ENCODE peak calls at places on chromosomes 1 and 21, in ten cellular contexts. N is suprapubic skin; W is cardiac muscle cell; I is astrocyte; U is gastrocnemius medialis; M is CD8-positive, alpha-beta T cell; C is transverse colon; J is ascending aorta; B is PC-3; O is left ventricle myocardium inferior. Z is an unnamed sample.
A peak's percentile ranks its signal among the peaks of the same experiment; 100 is the strongest.

GRCh38 chr21:40351006-40351405 is 483.8 kb downstream of the PCP4 start:
- DNase-seq in N (no peak), W (no peak), I (no peak), U (no peak), M (no peak), C (no peak), J (no peak), B (no peak), O (no peak), Z (no peak)

GRCh38 chr1:153793973-153794615 is 18.9 kb downstream of the SLC27A3 start:
- DNase-seq in N (peak; percentile 64), W (no peak), I (no peak), U (peak; percentile 11), M (no peak), C (no peak), J (no peak), B (no peak), O (no peak), Z (no peak)

GRCh38 chr1:54848134-54848948 is 38.7 kb downstream of the DHCR24 start:
- DNase-seq in N (peak; percentile 14), W (no peak), I (no peak), U (no peak), M (no peak), C (no peak), J (no peak), B (no peak), O (no peak), Z (no peak)

GRCh38 chr1:91685994-91686393 is 185.3 kb downstream of the CDC7 start:
- DNase-seq in N (no peak), W (no peak), I (no peak), U (no peak), M (no peak), C (no peak), J (no peak), B (peak; percentile 79), O (no peak), Z (no peak)

GRCh38 chr1:19074361-19074901 is 118.0 kb upstream of the IFFO2 start:
- DNase-seq in N (no peak), W (no peak), I (peak; percentile 32), U (no peak), M (peak; percentile 39), C (no peak), J (no peak), B (no peak), O (no peak), Z (no peak)

GRCh38 chr21:35222541-35222941 is 173.4 kb upstream of the RUNX1 start:
- DNase-seq in N (no peak), W (no peak), I (no peak), U (peak; percentile 40), M (no peak), C (no peak), J (no peak), B (peak; percentile 11), O (no peak), Z (no peak)

GRCh38 chr1:38529337-38529860 is 330.2 kb downstream of the RRAGC start:
- DNase-seq in N (no peak), W (no peak), I (no peak), U (no peak), M (no peak), C (no peak), J (no peak), B (no peak), O (no peak), Z (no peak)

GRCh38 chr1:222521299-222522104 is 26.4 kb downstream of the HHIPL2 start:
- DNase-seq in N (no peak), W (no peak), I (peak; percentile 33), U (no peak), M (no peak), C (no peak), J (no peak), B (peak; percentile 95), O (no peak), Z (no peak)

GRCh38 chr21:34796518-34797201 is 127.9 kb downstream of the CLIC6 start:
- DNase-seq in N (no peak), W (peak; percentile 43), I (no peak), U (peak; percentile 72), M (no peak), C (no peak), J (no peak), B (peak; percentile 26), O (no peak), Z (no peak)

GRCh38 chr1:182193908-182194550 is 132.5 kb upstream of the ZNF648 start:
- DNase-seq in N (peak; percentile 80), W (no peak), I (peak; percentile 37), U (peak; percentile 86), M (no peak), C (no peak), J (peak; percentile 16), B (no peak), O (no peak), Z (no peak)

GRCh38 chr1:236209185-236209584 is 66.8 kb downstream of the GPR137B start:
- DNase-seq in N (no peak), W (no peak), I (no peak), U (no peak), M (no peak), C (no peak), J (no peak), B (no peak), O (no peak), Z (no peak)

GRCh38 chr1:160579216-160579701 is at the start of gene CD84:
- DNase-seq in N (no peak), W (no peak), I (no peak), U (no peak), M (no peak), C (no peak), J (no peak), B (no peak), O (no peak), Z (no peak)

GRCh38 chr1:172678990-172679772 is 20.3 kb downstream of the FASLG start:
- DNase-seq in N (no peak), W (no peak), I (no peak), U (no peak), M (no peak), C (peak; percentile 33), J (no peak), B (no peak), O (no peak), Z (no peak)

GRCh38 chr1:57309608-57310007 is 114.3 kb downstream of the DAB1 start:
- DNase-seq in N (no peak), W (no peak), I (no peak), U (no peak), M (no peak), C (no peak), J (no peak), B (no peak), O (no peak), Z (no peak)

DNA sequence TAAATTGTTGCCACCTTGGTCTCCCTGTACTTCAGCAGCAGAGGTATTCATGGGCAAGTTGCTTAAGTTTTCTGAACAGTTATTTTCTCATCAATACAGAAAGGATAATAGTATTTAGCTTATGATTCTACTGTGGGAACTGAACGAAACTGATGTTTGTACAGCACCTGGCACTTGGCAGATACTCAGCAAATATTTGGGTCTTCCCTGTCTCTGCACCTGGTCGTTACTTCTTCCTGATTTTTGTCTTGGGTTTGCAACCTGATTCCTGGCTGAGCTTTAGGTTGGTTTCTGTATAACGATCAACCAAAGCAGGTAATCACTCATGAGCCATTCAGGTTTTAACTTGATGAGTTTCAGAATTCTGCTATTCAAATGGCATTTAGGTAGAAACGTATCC is 490.6 kb downstream of the KIF26B start:
- DNase-seq in N (no peak), W (no peak), I (no peak), U (no peak), M (no peak), C (no peak), J (no peak), B (no peak), O (no peak), Z (no peak)
- H3K4me3 ChIP-seq in N (no peak overlapping the region), W (no peak overlapping the region), I (no peak overlapping the region), U (no peak overlapping the region), M (no peak overlapping the region), C (no peak overlapping the region), J (no peak overlapping the region), B (no peak overlapping the region), O (no peak overlapping the region), Z (no peak overlapping the region)

DNA sequence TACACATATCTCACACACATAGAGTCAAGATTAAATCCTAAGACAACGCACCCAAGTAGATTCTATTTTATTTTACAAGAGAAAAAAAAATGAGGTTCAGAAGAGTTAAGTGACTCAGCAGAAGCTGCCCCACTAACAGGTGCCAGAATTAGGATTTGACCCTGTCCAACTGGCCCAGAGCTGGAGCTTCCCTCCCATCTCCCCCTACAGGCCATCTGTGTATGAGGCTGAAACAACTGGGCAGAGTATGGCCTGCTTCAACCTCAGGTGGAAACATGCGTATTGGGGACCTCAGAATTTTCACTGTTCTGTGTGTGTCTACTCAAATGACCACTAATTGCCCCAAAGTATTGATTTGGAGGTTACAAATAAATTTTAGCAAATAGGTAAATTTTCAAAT is 29.9 kb downstream of the PSMG1 start:
- DNase-seq in N (no peak), W (peak; percentile 24), I (no peak), U (peak; percentile 34), M (no peak), C (no peak), J (no peak), B (peak; percentile 56), O (no peak), Z (no peak)
- TF ChIP-seq CTCF in N (no peak), W (peak; percentile 60), I (peak; percentile 26), U (no peak), M (no peak), C (peak; percentile 13), J (no peak), B (peak; percentile 75), O (peak; percentile 52), Z (no peak)

GRCh38 chr1:201021333-201022177 is 2.0 kb downstream of the KIF21B start:
- DNase-seq in N (no peak), W (no peak), I (no peak), U (no peak), M (no peak), C (peak; percentile 41), J (no peak), B (no peak), O (no peak), Z (no peak)

GRCh38 chr1:201024251-201024998 is 911 bp upstream of the KIF21B start:
- DNase-seq in N (no peak), W (no peak), I (no peak), U (no peak), M (no peak), C (no peak), J (no peak), B (no peak), O (no peak), Z (no peak)

GRCh38 chr1:201023517-201023902 is at the start of gene KIF21B:
- DNase-seq in N (no peak), W (peak; percentile 93), I (no peak), U (peak; percentile 51), M (peak; percentile 87), C (peak; percentile 92), J (no peak), B (peak; percentile 52), O (peak; percentile 81), Z (no peak)

GRCh38 chr1:201022178-201022823 is 1.2 kb downstream of the KIF21B start:
- DNase-seq in N (no peak), W (no peak), I (no peak), U (no peak), M (no peak), C (no peak), J (no peak), B (no peak), O (no peak), Z (no peak)

GRCh38 chr1:201022824-201023516 is 544 bp downstream of the KIF21B start:
- DNase-seq in N (no peak), W (no peak), I (no peak), U (no peak), M (no peak), C (peak; percentile 42), J (no peak), B (no peak), O (no peak), Z (no peak)
- H3K27ac ChIP-seq in N (no peak overlapping the region), W (no peak overlapping the region), I (no peak overlapping the region), U (no peak overlapping the region), M (peak overlapping the region; percentile 62), C (peak overlapping the region; percentile 75), J (no peak overlapping the region), B (no peak overlapping the region), O (no peak overlapping the region), Z (no peak overlapping the region)

GRCh38 chr1:170213598-170213997 is 67.8 kb downstream of the NTMT2 start:
- DNase-seq in N (no peak), W (no peak), I (no peak), U (no peak), M (no peak), C (no peak), J (peak; percentile 10), B (no peak), O (peak; percentile 42), Z (no peak)
- H3K4me3 ChIP-seq in N (no peak overlapping the region), W (no peak overlapping the region), I (no peak overlapping the region), U (no peak overlapping the region), M (no peak overlapping the region), C (no peak overlapping the region), J (no peak overlapping the region), B (no peak overlapping the region), O (no peak overlapping the region), Z (peak overlapping the region; percentile 34)